ENCODE peak calls at places on chromosomes 6 and 20, in seven cellular contexts. One of them, this sample, is unnamed.

GRCh38 chr20:37856932-37857660 is 45.8 kb upstream of the VSTM2L start:
- DNase-seq in HCT116: no peak
- DNase-seq in H1: no peak
- DNase-seq in SK-N-SH: no peak
- DNase-seq in K562: no peak
- DNase-seq in GM12878: no peak
- DNase-seq in HepG2: no peak
- DNase-seq in this sample: no peak

GRCh38 chr20:5843054-5843731 is 93.0 kb downstream of the SHLD1 start:
- DNase-seq in GM12878: peak
- DNase-seq in HCT116: no peak
- DNase-seq in SK-N-SH: no peak
- DNase-seq in HepG2: no peak
- DNase-seq in H1: no peak
- DNase-seq in K562: no peak
- DNase-seq in this sample: no peak

GRCh38 chr20:19019734-19020364 is 192.6 kb upstream of the SLC24A3 start:
- DNase-seq in SK-N-SH: no peak
- DNase-seq in GM12878: no peak
- DNase-seq in HCT116: no peak
- DNase-seq in HepG2: no peak
- DNase-seq in H1: peak
- DNase-seq in K562: no peak
- DNase-seq in this sample: no peak

GRCh38 chr6:22717906-22718305 is 148.5 kb downstream of the HDGFL1 start:
- DNase-seq in HepG2: no peak
- DNase-seq in H1: no peak
- DNase-seq in GM12878: no peak
- DNase-seq in SK-N-SH: no peak
- DNase-seq in HCT116: no peak
- DNase-seq in K562: no peak
- DNase-seq in this sample: no peak

GRCh38 chr6:303948-304558 is 11.8 kb downstream of the DUSP22 start:
- DNase-seq in HCT116: no peak
- DNase-seq in HepG2: no peak
- DNase-seq in H1: no peak
- DNase-seq in K562: no peak
- DNase-seq in GM12878: no peak
- DNase-seq in SK-N-SH: no peak
- DNase-seq in this sample: peak

GRCh38 chr6:108916026-108916689 is 67.9 kb downstream of the ARMC2 start:
- DNase-seq in H1: no peak
- DNase-seq in K562: no peak
- DNase-seq in GM12878: no peak
- DNase-seq in HCT116: no peak
- DNase-seq in SK-N-SH: no peak
- DNase-seq in HepG2: no peak
- DNase-seq in this sample: peak

GRCh38 chr6:5135783-5136376 is 50.7 kb downstream of the PPP1R3G start:
- DNase-seq in GM12878: no peak
- DNase-seq in SK-N-SH: peak
- DNase-seq in HepG2: peak
- DNase-seq in H1: peak
- DNase-seq in K562: peak
- DNase-seq in HCT116: peak
- DNase-seq in this sample: peak

GRCh38 chr6:52574709-52575489 is 2.0 kb downstream of the TRAM2 start:
- DNase-seq in H1: no peak
- DNase-seq in HepG2: no peak
- DNase-seq in SK-N-SH: no peak
- DNase-seq in K562: peak
- DNase-seq in HCT116: no peak
- DNase-seq in GM12878: peak
- DNase-seq in this sample: peak

GRCh38 chr6:123598011-123598410 is 38.7 kb downstream of the TRDN start:
- DNase-seq in GM12878: no peak
- DNase-seq in HepG2: no peak
- DNase-seq in H1: no peak
- DNase-seq in HCT116: no peak
- DNase-seq in SK-N-SH: no peak
- DNase-seq in K562: no peak
- DNase-seq in this sample: no peak

GRCh38 chr6:49118475-49118874 is 344.6 kb downstream of the MMUT start:
- DNase-seq in SK-N-SH: no peak
- DNase-seq in HepG2: no peak
- DNase-seq in HCT116: no peak
- DNase-seq in K562: no peak
- DNase-seq in H1: no peak
- DNase-seq in GM12878: no peak
- DNase-seq in this sample: no peak

DNA sequence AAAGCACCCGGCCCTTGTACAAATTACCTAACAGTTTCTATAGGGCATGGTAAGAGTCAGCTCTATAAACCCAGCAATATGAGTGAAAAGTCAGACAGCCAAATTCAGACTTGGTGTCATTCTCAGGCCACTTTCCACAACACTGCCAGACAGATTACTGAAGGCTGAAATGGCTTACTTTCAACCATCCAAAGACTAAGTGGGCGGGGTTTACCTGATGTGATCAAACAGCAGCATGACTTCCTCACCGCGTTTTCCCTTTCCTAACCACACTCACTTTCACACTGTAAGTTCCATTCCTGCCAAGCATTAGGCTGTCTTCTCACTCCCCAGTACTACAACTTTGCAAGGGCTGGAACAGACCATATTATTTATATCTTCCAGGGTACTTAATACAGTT is 85.9 kb downstream of the SMLR1 start:
- DNase-seq in GM12878: peak
- DNase-seq in K562: no peak
- DNase-seq in HepG2: no peak
- DNase-seq in SK-N-SH: no peak
- DNase-seq in HCT116: no peak
- DNase-seq in H1: no peak
- DNase-seq in this sample: no peak
- TF ChIP-seq JUND in GM12878: no peak
- TF ChIP-seq JUND in K562: no peak
- TF ChIP-seq JUND in HepG2: no peak
- TF ChIP-seq JUND in SK-N-SH: no peak
- TF ChIP-seq JUND in HCT116: no peak
- TF ChIP-seq JUND in H1: no peak
- TF ChIP-seq JUND in this sample: no peak

GRCh38 chr6:160121558-160121957 is at the start of gene SLC22A1:
- DNase-seq in H1: no peak
- DNase-seq in HepG2: no peak
- DNase-seq in SK-N-SH: no peak
- DNase-seq in HCT116: no peak
- DNase-seq in GM12878: no peak
- DNase-seq in K562: no peak
- DNase-seq in this sample: no peak

GRCh38 chr6:160124007-160124406 is 2.4 kb downstream of the SLC22A1 start:
- DNase-seq in SK-N-SH: no peak
- DNase-seq in HepG2: no peak
- DNase-seq in H1: no peak
- DNase-seq in K562: no peak
- DNase-seq in GM12878: no peak
- DNase-seq in HCT116: no peak
- DNase-seq in this sample: no peak

GRCh38 chr6:160120087-160120486 is 1.5 kb upstream of the SLC22A1 start:
- DNase-seq in HepG2: no peak
- DNase-seq in HCT116: no peak
- DNase-seq in K562: no peak
- DNase-seq in GM12878: no peak
- DNase-seq in SK-N-SH: no peak
- DNase-seq in H1: no peak
- DNase-seq in this sample: no peak

GRCh38 chr6:160122744-160123143 is 1.1 kb downstream of the SLC22A1 start:
- DNase-seq in HepG2: no peak
- DNase-seq in SK-N-SH: no peak
- DNase-seq in GM12878: no peak
- DNase-seq in K562: no peak
- DNase-seq in H1: no peak
- DNase-seq in HCT116: no peak
- DNase-seq in this sample: no peak

DNA sequence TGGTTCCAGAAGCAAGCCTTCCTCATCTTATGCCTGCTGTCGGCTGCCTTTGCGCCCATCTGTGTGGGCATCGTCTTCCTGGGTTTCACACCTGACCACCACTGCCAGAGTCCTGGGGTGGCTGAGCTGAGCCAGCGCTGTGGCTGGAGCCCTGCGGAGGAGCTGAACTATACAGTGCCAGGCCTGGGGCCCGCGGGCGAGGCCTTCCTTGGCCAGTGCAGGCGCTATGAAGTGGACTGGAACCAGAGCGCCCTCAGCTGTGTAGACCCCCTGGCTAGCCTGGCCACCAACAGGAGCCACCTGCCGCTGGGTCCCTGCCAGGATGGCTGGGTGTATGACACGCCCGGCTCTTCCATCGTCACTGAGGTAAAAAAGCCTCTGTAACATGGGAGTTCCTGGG is 366 bp downstream of the SLC22A1 start:
- DNase-seq in HCT116: no peak
- DNase-seq in H1: no peak
- DNase-seq in SK-N-SH: no peak
- DNase-seq in GM12878: no peak
- DNase-seq in HepG2: no peak
- DNase-seq in K562: no peak
- DNase-seq in this sample: no peak
- TF ChIP-seq JUND in HCT116: no peak
- TF ChIP-seq JUND in H1: no peak
- TF ChIP-seq JUND in SK-N-SH: no peak
- TF ChIP-seq JUND in GM12878: no peak
- TF ChIP-seq JUND in HepG2: no peak
- TF ChIP-seq JUND in K562: no peak
- TF ChIP-seq JUND in this sample: no peak

DNA sequence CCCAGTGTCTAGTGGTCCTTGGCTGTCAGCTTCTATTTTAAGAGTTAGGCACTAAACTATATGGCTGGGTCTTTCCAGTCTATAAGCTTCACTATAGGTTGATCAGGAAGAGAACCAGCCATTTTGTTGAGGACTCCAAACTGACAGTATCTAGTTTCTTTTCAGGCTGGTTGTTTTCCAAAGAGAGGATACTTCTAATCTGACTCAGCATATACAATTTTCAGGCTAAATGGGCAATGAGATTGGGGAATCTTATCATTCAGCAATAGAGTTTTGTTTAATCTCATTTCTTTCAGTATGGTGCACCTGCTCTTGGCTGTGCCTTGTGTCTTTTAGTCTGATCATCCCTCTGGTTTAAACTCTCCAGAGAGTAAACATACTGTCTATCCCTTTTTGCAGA is 20.4 kb upstream of the CTAGE9 start:
- DNase-seq in SK-N-SH: no peak
- DNase-seq in GM12878: no peak
- DNase-seq in HCT116: no peak
- DNase-seq in H1: no peak
- DNase-seq in HepG2: no peak
- DNase-seq in K562: no peak
- DNase-seq in this sample: no peak
- TF ChIP-seq JUND in SK-N-SH: no peak
- TF ChIP-seq JUND in GM12878: no peak
- TF ChIP-seq JUND in HCT116: no peak
- TF ChIP-seq JUND in H1: no peak
- TF ChIP-seq JUND in HepG2: no peak
- TF ChIP-seq JUND in K562: no peak
- TF ChIP-seq JUND in this sample: no peak

GRCh38 chr6:68651018-68651985 is 16.2 kb downstream of the ADGRB3 start:
- DNase-seq in HepG2: no peak
- DNase-seq in GM12878: no peak
- DNase-seq in H1: no peak
- DNase-seq in K562: no peak
- DNase-seq in HCT116: no peak
- DNase-seq in SK-N-SH: no peak
- DNase-seq in this sample: no peak
- TF ChIP-seq JUND in HepG2: no peak
- TF ChIP-seq JUND in GM12878: no peak
- TF ChIP-seq JUND in H1: no peak
- TF ChIP-seq JUND in K562: no peak
- TF ChIP-seq JUND in HCT116: no peak
- TF ChIP-seq JUND in SK-N-SH: no peak
- TF ChIP-seq JUND in this sample: no peak

DNA sequence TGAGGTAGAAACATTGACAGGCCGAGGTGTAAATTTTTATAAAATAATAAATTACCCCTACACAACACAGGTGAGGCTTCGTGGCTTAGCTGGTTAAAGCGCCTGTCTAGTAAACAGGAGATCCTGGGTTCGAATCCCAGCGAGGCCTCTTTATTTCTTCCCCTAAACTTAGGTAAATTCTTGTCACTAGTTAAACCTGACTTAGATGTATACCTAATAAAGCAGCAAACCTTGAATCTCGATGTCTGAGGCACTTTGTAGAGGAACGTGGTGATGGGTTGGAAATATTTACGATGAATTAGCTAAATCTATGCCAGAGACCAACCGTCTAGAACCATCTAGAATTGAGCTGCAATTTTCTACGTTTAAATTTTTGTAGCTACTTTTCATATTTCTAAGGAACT is 185.6 kb downstream of the OR2B2 start:
- DNase-seq in SK-N-SH: no peak
- DNase-seq in GM12878: no peak
- DNase-seq in H1: peak
- DNase-seq in HCT116: peak
- DNase-seq in HepG2: peak
- DNase-seq in K562: no peak
- DNase-seq in this sample: peak
- TF ChIP-seq JUND in SK-N-SH: no peak
- TF ChIP-seq JUND in GM12878: no peak
- TF ChIP-seq JUND in H1: no peak
- TF ChIP-seq JUND in HCT116: no peak
- TF ChIP-seq JUND in HepG2: no peak
- TF ChIP-seq JUND in K562: no peak
- TF ChIP-seq JUND in this sample: no peak

DNA sequence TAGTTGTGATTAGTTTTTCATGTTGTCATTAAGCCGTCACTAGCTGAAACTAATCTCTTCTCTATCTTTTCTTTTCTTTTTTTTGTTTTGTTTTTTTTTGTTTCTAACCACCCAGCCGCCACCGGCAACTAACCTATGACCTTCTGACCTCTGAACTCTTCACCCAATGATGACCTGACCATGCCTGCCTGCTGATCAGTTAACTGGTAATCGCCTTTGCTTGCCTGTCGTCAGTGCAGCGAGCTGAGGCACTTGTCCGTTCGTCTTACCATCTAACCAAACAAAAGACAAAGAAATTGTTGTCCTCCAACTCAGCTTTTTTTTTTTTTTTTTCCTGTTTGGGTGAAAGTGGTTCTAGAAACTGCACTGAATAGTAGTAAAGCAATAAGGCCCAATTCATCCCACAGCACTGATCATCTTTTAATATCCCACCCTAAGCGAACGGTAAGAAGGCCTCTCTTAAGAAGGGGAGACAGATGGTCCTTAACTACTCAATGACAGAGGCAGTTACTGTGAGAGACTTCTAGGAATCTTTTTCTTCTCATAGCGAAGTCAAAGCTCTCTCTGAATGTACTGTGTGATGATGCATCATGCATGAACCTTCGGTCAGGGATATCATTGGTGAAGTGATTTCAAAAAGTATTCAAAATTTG is 156.2 kb downstream of the QKI start:
- DNase-seq in SK-N-SH: no peak
- DNase-seq in K562: peak
- DNase-seq in H1: no peak
- DNase-seq in HepG2: no peak
- DNase-seq in HCT116: no peak
- DNase-seq in GM12878: no peak
- DNase-seq in this sample: no peak
- TF ChIP-seq JUND in SK-N-SH: no peak
- TF ChIP-seq JUND in K562: no peak
- TF ChIP-seq JUND in H1: no peak
- TF ChIP-seq JUND in HepG2: no peak
- TF ChIP-seq JUND in HCT116: no peak
- TF ChIP-seq JUND in GM12878: no peak
- TF ChIP-seq JUND in this sample: no peak